ENCODE peak calls at places on chromosomes 3 and 15, in eight cellular contexts. One of them, this sample, is unnamed.

GRCh38 chr3:47266709-47267489 is 15.7 kb downstream of the KIF9 start:
- DNase-seq in AG04450: peak; percentile 87
- DNase-seq in RWPE1: peak; percentile 63
- DNase-seq in stimulated activated CD8-positive, alpha-beta memory T cell treated with anti-CD3 and anti-CD28 coated beads, Interleukin-15, amount 100 ng/mL, for 1 hour: peak; percentile 39
- DNase-seq in astrocyte of the spinal cord: peak; percentile 92
- DNase-seq in foreskin fibroblast: peak; percentile 92
- DNase-seq in activated gamma-delta T cell treated with Interleukin-2 at 50 U/mL for 16 hours: peak; percentile 29
- DNase-seq in activated CD4-positive, alpha-beta T cell treated with anti-CD3 and anti-CD28 coated beads, Interleukin-2, amount 10 ng/mL, durations not matched to agents 24 days and 14 days: no peak
- DNase-seq in this sample: peak; percentile 85

GRCh38 chr15:34460451-34460850 is 22.8 kb upstream of the GOLGA8A start:
- DNase-seq in astrocyte of the spinal cord: no peak
- DNase-seq in stimulated activated CD8-positive, alpha-beta memory T cell treated with anti-CD3 and anti-CD28 coated beads, Interleukin-15, amount 100 ng/mL, for 1 hour: no peak
- DNase-seq in foreskin fibroblast: no peak
- DNase-seq in RWPE1: no peak
- DNase-seq in activated gamma-delta T cell treated with Interleukin-2 at 50 U/mL for 16 hours: no peak
- DNase-seq in activated CD4-positive, alpha-beta T cell treated with anti-CD3 and anti-CD28 coated beads, Interleukin-2, amount 10 ng/mL, durations not matched to agents 24 days and 14 days: no peak
- DNase-seq in AG04450: no peak
- DNase-seq in this sample: no peak

GRCh38 chr15:38651328-38652038 is 86.9 kb upstream of the RASGRP1 start:
- DNase-seq in foreskin fibroblast: no peak
- DNase-seq in RWPE1: peak; percentile 13
- DNase-seq in activated CD4-positive, alpha-beta T cell treated with anti-CD3 and anti-CD28 coated beads, Interleukin-2, amount 10 ng/mL, durations not matched to agents 24 days and 14 days: peak; percentile 89
- DNase-seq in AG04450: no peak
- DNase-seq in astrocyte of the spinal cord: no peak
- DNase-seq in activated gamma-delta T cell treated with Interleukin-2 at 50 U/mL for 16 hours: peak; percentile 58
- DNase-seq in stimulated activated CD8-positive, alpha-beta memory T cell treated with anti-CD3 and anti-CD28 coated beads, Interleukin-15, amount 100 ng/mL, for 1 hour: peak; percentile 19
- DNase-seq in this sample: no peak

GRCh38 chr15:35674873-35675781 is 129.2 kb upstream of the DPH6 start:
- DNase-seq in astrocyte of the spinal cord: peak; percentile 75
- DNase-seq in stimulated activated CD8-positive, alpha-beta memory T cell treated with anti-CD3 and anti-CD28 coated beads, Interleukin-15, amount 100 ng/mL, for 1 hour: no peak
- DNase-seq in activated CD4-positive, alpha-beta T cell treated with anti-CD3 and anti-CD28 coated beads, Interleukin-2, amount 10 ng/mL, durations not matched to agents 24 days and 14 days: no peak
- DNase-seq in activated gamma-delta T cell treated with Interleukin-2 at 50 U/mL for 16 hours: no peak
- DNase-seq in RWPE1: no peak
- DNase-seq in foreskin fibroblast: peak; percentile 59
- DNase-seq in AG04450: no peak
- DNase-seq in this sample: peak; percentile 27

GRCh38 chr3:99747915-99748314 is 69.7 kb upstream of the CMSS1 start:
- DNase-seq in foreskin fibroblast: peak; percentile 69
- DNase-seq in activated gamma-delta T cell treated with Interleukin-2 at 50 U/mL for 16 hours: no peak
- DNase-seq in stimulated activated CD8-positive, alpha-beta memory T cell treated with anti-CD3 and anti-CD28 coated beads, Interleukin-15, amount 100 ng/mL, for 1 hour: no peak
- DNase-seq in activated CD4-positive, alpha-beta T cell treated with anti-CD3 and anti-CD28 coated beads, Interleukin-2, amount 10 ng/mL, durations not matched to agents 24 days and 14 days: no peak
- DNase-seq in AG04450: no peak
- DNase-seq in RWPE1: peak; percentile 20
- DNase-seq in astrocyte of the spinal cord: peak; percentile 67
- DNase-seq in this sample: peak; percentile 11

GRCh38 chr3:87436781-87437543 is 160.6 kb upstream of the POU1F1 start:
- DNase-seq in RWPE1: no peak
- DNase-seq in activated CD4-positive, alpha-beta T cell treated with anti-CD3 and anti-CD28 coated beads, Interleukin-2, amount 10 ng/mL, durations not matched to agents 24 days and 14 days: no peak
- DNase-seq in stimulated activated CD8-positive, alpha-beta memory T cell treated with anti-CD3 and anti-CD28 coated beads, Interleukin-15, amount 100 ng/mL, for 1 hour: no peak
- DNase-seq in activated gamma-delta T cell treated with Interleukin-2 at 50 U/mL for 16 hours: no peak
- DNase-seq in foreskin fibroblast: peak; percentile 20
- DNase-seq in AG04450: no peak
- DNase-seq in astrocyte of the spinal cord: peak; percentile 60
- DNase-seq in this sample: no peak

GRCh38 chr3:4540267-4540666 is 47.1 kb downstream of the ITPR1 start:
- DNase-seq in RWPE1: no peak
- DNase-seq in astrocyte of the spinal cord: no peak
- DNase-seq in activated gamma-delta T cell treated with Interleukin-2 at 50 U/mL for 16 hours: no peak
- DNase-seq in AG04450: no peak
- DNase-seq in foreskin fibroblast: no peak
- DNase-seq in activated CD4-positive, alpha-beta T cell treated with anti-CD3 and anti-CD28 coated beads, Interleukin-2, amount 10 ng/mL, durations not matched to agents 24 days and 14 days: no peak
- DNase-seq in stimulated activated CD8-positive, alpha-beta memory T cell treated with anti-CD3 and anti-CD28 coated beads, Interleukin-15, amount 100 ng/mL, for 1 hour: no peak
- DNase-seq in this sample: no peak

GRCh38 chr3:141333796-141334626 is 34.3 kb upstream of the ZBTB38 start:
- DNase-seq in foreskin fibroblast: no peak
- DNase-seq in activated gamma-delta T cell treated with Interleukin-2 at 50 U/mL for 16 hours: no peak
- DNase-seq in AG04450: no peak
- DNase-seq in RWPE1: no peak
- DNase-seq in activated CD4-positive, alpha-beta T cell treated with anti-CD3 and anti-CD28 coated beads, Interleukin-2, amount 10 ng/mL, durations not matched to agents 24 days and 14 days: no peak
- DNase-seq in astrocyte of the spinal cord: peak; percentile 70
- DNase-seq in stimulated activated CD8-positive, alpha-beta memory T cell treated with anti-CD3 and anti-CD28 coated beads, Interleukin-15, amount 100 ng/mL, for 1 hour: no peak
- DNase-seq in this sample: no peak

GRCh38 chr15:31082771-31083393 is 18.6 kb downstream of the TRPM1 start:
- DNase-seq in activated gamma-delta T cell treated with Interleukin-2 at 50 U/mL for 16 hours: no peak
- DNase-seq in stimulated activated CD8-positive, alpha-beta memory T cell treated with anti-CD3 and anti-CD28 coated beads, Interleukin-15, amount 100 ng/mL, for 1 hour: no peak
- DNase-seq in RWPE1: no peak
- DNase-seq in activated CD4-positive, alpha-beta T cell treated with anti-CD3 and anti-CD28 coated beads, Interleukin-2, amount 10 ng/mL, durations not matched to agents 24 days and 14 days: no peak
- DNase-seq in AG04450: no peak
- DNase-seq in astrocyte of the spinal cord: no peak
- DNase-seq in foreskin fibroblast: no peak
- DNase-seq in this sample: no peak

GRCh38 chr15:72482275-72482674 is 8.1 kb downstream of the ARIH1 start:
- DNase-seq in foreskin fibroblast: no peak
- DNase-seq in astrocyte of the spinal cord: no peak
- DNase-seq in AG04450: no peak
- DNase-seq in activated gamma-delta T cell treated with Interleukin-2 at 50 U/mL for 16 hours: no peak
- DNase-seq in RWPE1: no peak
- DNase-seq in activated CD4-positive, alpha-beta T cell treated with anti-CD3 and anti-CD28 coated beads, Interleukin-2, amount 10 ng/mL, durations not matched to agents 24 days and 14 days: no peak
- DNase-seq in stimulated activated CD8-positive, alpha-beta memory T cell treated with anti-CD3 and anti-CD28 coated beads, Interleukin-15, amount 100 ng/mL, for 1 hour: no peak
- DNase-seq in this sample: no peak

This sample was measured in AG08396.